ENCODE peak calls at places on chromosomes 2 and 18, in eight cellular contexts. E is Right ventricle myocardium inferior; Q is left ventricle myocardium inferior; I is esophagus squamous epithelium; F is activated gamma-delta T cell treated with Interleukin-2 at 50 U/mL for 16 hours; H is LoVo; B is activated naive CD4-positive, alpha-beta T cell treated with anti-CD3 and anti-CD28 coated beads, Interleukin-2, amount 50 U/mL, for 72 hours; L is MV-4-11. K is an unnamed sample.

GRCh38 chr2:120798569-120799215 is 63.0 kb downstream of the GLI2 start:
- DNase-seq in B (no peak), Q (no peak), I (no peak), E (peak), H (no peak), F (no peak), L (peak), K (no peak)

GRCh38 chr18:23237524-23238151 is 102.4 kb downstream of the CABLES1 start:
- DNase-seq in H (no peak), B (peak), L (peak), I (no peak), Q (peak), E (peak), F (peak), K (no peak)

GRCh38 chr2:109562421-109562820 is 51.3 kb downstream of the SEPTIN10 start:
- DNase-seq in L (no peak), F (no peak), H (no peak), E (no peak), Q (no peak), B (no peak), I (no peak), K (no peak)

GRCh38 chr2:119293254-119293653 is 69.6 kb downstream of the STEAP3 start:
- DNase-seq in Q (no peak), B (no peak), E (no peak), L (no peak), H (no peak), I (no peak), F (no peak), K (no peak)

GRCh38 chr18:8858888-8859511 is 153.6 kb downstream of the MTCL1 start:
- DNase-seq in B (no peak), E (no peak), F (no peak), L (no peak), H (peak), I (no peak), Q (no peak), K (no peak)

GRCh38 chr2:226426292-226426736 is 373.3 kb downstream of the IRS1 start:
- DNase-seq in F (no peak), Q (no peak), B (no peak), I (no peak), L (peak), H (peak), E (no peak), K (no peak)

GRCh38 chr2:73359915-73360697 is 25.5 kb upstream of the ALMS1 start:
- DNase-seq in L (no peak), Q (no peak), I (no peak), H (no peak), B (no peak), E (no peak), F (no peak), K (no peak)

GRCh38 chr2:9818097-9818496 is 25.2 kb upstream of the TAF1B start:
- DNase-seq in H (no peak), B (no peak), E (no peak), L (no peak), Q (no peak), I (no peak), F (no peak), K (no peak)

GRCh38 chr2:79025421-79025820 is at the start of gene REG3G:
- DNase-seq in Q (no peak), E (no peak), H (no peak), F (no peak), I (no peak), L (no peak), B (no peak), K (no peak)

GRCh38 chr18:6120820-6121279 is 225.5 kb upstream of the TMEM200C start:
- DNase-seq in B (no peak), L (no peak), H (no peak), Q (no peak), E (no peak), I (no peak), F (no peak), K (no peak)

GRCh38 chr18:8443505-8443904 is 165.7 kb upstream of the RAB12 start:
- DNase-seq in Q (no peak), B (no peak), H (no peak), F (no peak), I (no peak), L (no peak), E (no peak), K (no peak)

GRCh38 chr2:62216616-62217015 is 20.7 kb downstream of the B3GNT2 start:
- DNase-seq in F (no peak), I (no peak), B (no peak), H (peak), L (peak), E (no peak), Q (no peak), K (no peak)

GRCh38 chr2:14756981-14757657 is 124.6 kb downstream of the LRATD1 start:
- DNase-seq in H (peak), F (no peak), B (no peak), I (no peak), E (no peak), Q (no peak), L (peak), K (no peak)

GRCh38 chr2:197498937-197499593 is 575 bp downstream of the HSPD1 start:
- DNase-seq in L (peak), B (peak), Q (peak), F (peak), E (peak), I (no peak), H (peak), K (no peak)

K was measured in GF-D8.